ENCODE peak calls at places on chromosomes 5 and 9, in ten cellular contexts. Q is endothelial cell; U is activated CD4-positive, alpha-beta memory T cell treated with anti-CD3 and anti-CD28 coated beads, Interleukin-2, amount 10 ng/mL, durations not matched to agents 7 days and 5 days; K is HFFc6; V is ACHN; P is left kidney; W is NCI-H1930; M is Panc1; A is GM12891; J is NCI-H2029. G is an unnamed sample.

GRCh38 chr5:13591621-13592020 is 352.9 kb downstream of the DNAH5 start:
- DNase-seq in Q (no peak), U (no peak), K (peak), V (peak), P (no peak), W (no peak), M (no peak), A (no peak), J (no peak), G (no peak)

GRCh38 chr5:113902917-113903681 is 389.6 kb downstream of the YTHDC2 start:
- DNase-seq in Q (no peak), U (no peak), K (no peak), V (no peak), P (peak), W (no peak), M (no peak), A (no peak), J (no peak), G (no peak)

GRCh38 chr5:55154893-55155292 is 5.1 kb upstream of the GPX8 start:
- DNase-seq in Q (no peak), U (no peak), K (peak), V (no peak), P (no peak), W (no peak), M (no peak), A (no peak), J (no peak), G (no peak)

GRCh38 chr9:128190013-128190412 is 1.4 kb downstream of the CIZ1 start:
- DNase-seq in Q (no peak), U (no peak), K (no peak), V (no peak), P (no peak), W (no peak), M (no peak), A (no peak), J (no peak), G (no peak)

GRCh38 chr9:70405808-70406445 is 8.5 kb downstream of the KLF9 start:
- DNase-seq in Q (no peak), U (no peak), K (no peak), V (no peak), P (no peak), W (no peak), M (no peak), A (no peak), J (no peak), G (no peak)

GRCh38 chr9:87685871-87686519 is 39.9 kb upstream of the CTSL start:
- DNase-seq in Q (no peak), U (no peak), K (peak), V (no peak), P (peak), W (no peak), M (no peak), A (no peak), J (no peak), G (no peak)

GRCh38 chr5:150400020-150400326 is 12.7 kb downstream of the CD74 start:
- DNase-seq in Q (no peak), U (no peak), K (no peak), V (no peak), P (no peak), W (no peak), M (no peak), A (no peak), J (no peak), G (no peak)

GRCh38 chr5:68406767-68407232 is 191.2 kb downstream of the PIK3R1 start:
- DNase-seq in Q (no peak), U (no peak), K (no peak), V (no peak), P (peak), W (no peak), M (no peak), A (peak), J (no peak), G (no peak)

GRCh38 chr9:95461448-95462381 is 55.1 kb downstream of the PTCH1 start:
- DNase-seq in Q (no peak), U (no peak), K (no peak), V (no peak), P (no peak), W (no peak), M (no peak), A (no peak), J (no peak), G (no peak)